ENCODE peak calls at places on chromosome 19, in five cellular contexts. One of them, this sample, is unnamed.

GRCh38 chr19:52665529-52665928 is 27.4 kb upstream of the ZNF83 start:
- DNase-seq in ACHN: no peak
- DNase-seq in WTC11: no peak
- DNase-seq in ascending aorta: no peak
- DNase-seq in stimulated activated CD8-positive, alpha-beta memory T cell treated with anti-CD3 and anti-CD28 coated beads, Interleukin-4, amount 100 ng/mL, for 48 hours: no peak
- DNase-seq in this sample: no peak

GRCh38 chr19:2720777-2721569 is at the start of gene DIRAS1:
- DNase-seq in ACHN: no peak
- DNase-seq in WTC11: peak
- DNase-seq in ascending aorta: no peak
- DNase-seq in stimulated activated CD8-positive, alpha-beta memory T cell treated with anti-CD3 and anti-CD28 coated beads, Interleukin-4, amount 100 ng/mL, for 48 hours: no peak
- DNase-seq in this sample: peak

GRCh38 chr19:42249149-42249750 is 5.7 kb downstream of the ERF start:
- DNase-seq in ACHN: no peak
- DNase-seq in WTC11: no peak
- DNase-seq in ascending aorta: no peak
- DNase-seq in stimulated activated CD8-positive, alpha-beta memory T cell treated with anti-CD3 and anti-CD28 coated beads, Interleukin-4, amount 100 ng/mL, for 48 hours: no peak
- DNase-seq in this sample: no peak

GRCh38 chr19:19171821-19172532 is 1.9 kb upstream of the MEF2B start:
- DNase-seq in ACHN: no peak
- DNase-seq in WTC11: peak
- DNase-seq in ascending aorta: no peak
- DNase-seq in stimulated activated CD8-positive, alpha-beta memory T cell treated with anti-CD3 and anti-CD28 coated beads, Interleukin-4, amount 100 ng/mL, for 48 hours: no peak
- DNase-seq in this sample: no peak

GRCh38 chr19:57227461-57227860 is 3.4 kb upstream of the AURKC start:
- DNase-seq in ACHN: no peak
- DNase-seq in WTC11: no peak
- DNase-seq in ascending aorta: no peak
- DNase-seq in stimulated activated CD8-positive, alpha-beta memory T cell treated with anti-CD3 and anti-CD28 coated beads, Interleukin-4, amount 100 ng/mL, for 48 hours: no peak
- DNase-seq in this sample: no peak

GRCh38 chr19:15995536-15995935 is 46.7 kb downstream of the OR10H4 start:
- DNase-seq in ACHN: no peak
- DNase-seq in WTC11: no peak
- DNase-seq in ascending aorta: no peak
- DNase-seq in stimulated activated CD8-positive, alpha-beta memory T cell treated with anti-CD3 and anti-CD28 coated beads, Interleukin-4, amount 100 ng/mL, for 48 hours: no peak
- DNase-seq in this sample: no peak

GRCh38 chr19:33386361-33386858 is 12.9 kb downstream of the CEBPG start:
- DNase-seq in ACHN: no peak
- DNase-seq in WTC11: no peak
- DNase-seq in ascending aorta: no peak
- DNase-seq in stimulated activated CD8-positive, alpha-beta memory T cell treated with anti-CD3 and anti-CD28 coated beads, Interleukin-4, amount 100 ng/mL, for 48 hours: no peak
- DNase-seq in this sample: no peak

GRCh38 chr19:15780595-15781418 is 6.7 kb upstream of the OR10H5 start:
- DNase-seq in ACHN: no peak
- DNase-seq in WTC11: no peak
- DNase-seq in ascending aorta: no peak
- DNase-seq in stimulated activated CD8-positive, alpha-beta memory T cell treated with anti-CD3 and anti-CD28 coated beads, Interleukin-4, amount 100 ng/mL, for 48 hours: no peak
- DNase-seq in this sample: no peak

GRCh38 chr19:45016388-45017314 is 15.4 kb downstream of the RELB start:
- DNase-seq in ACHN: peak
- DNase-seq in WTC11: peak
- DNase-seq in ascending aorta: peak
- DNase-seq in stimulated activated CD8-positive, alpha-beta memory T cell treated with anti-CD3 and anti-CD28 coated beads, Interleukin-4, amount 100 ng/mL, for 48 hours: peak
- DNase-seq in this sample: peak

GRCh38 chr19:17616961-17617806 is 61.7 kb downstream of the COLGALT1 start:
- DNase-seq in ACHN: no peak
- DNase-seq in WTC11: peak
- DNase-seq in ascending aorta: no peak
- DNase-seq in stimulated activated CD8-positive, alpha-beta memory T cell treated with anti-CD3 and anti-CD28 coated beads, Interleukin-4, amount 100 ng/mL, for 48 hours: peak
- DNase-seq in this sample: peak

GRCh38 chr19:38046254-38047047 is 139.4 kb downstream of the SIPA1L3 start:
- DNase-seq in ACHN: no peak
- DNase-seq in WTC11: no peak
- DNase-seq in ascending aorta: no peak
- DNase-seq in stimulated activated CD8-positive, alpha-beta memory T cell treated with anti-CD3 and anti-CD28 coated beads, Interleukin-4, amount 100 ng/mL, for 48 hours: no peak
- DNase-seq in this sample: no peak

GRCh38 chr19:32814046-32814445 is 55.5 kb downstream of the SLC7A9 start:
- DNase-seq in ACHN: no peak
- DNase-seq in WTC11: peak
- DNase-seq in ascending aorta: no peak
- DNase-seq in stimulated activated CD8-positive, alpha-beta memory T cell treated with anti-CD3 and anti-CD28 coated beads, Interleukin-4, amount 100 ng/mL, for 48 hours: no peak
- DNase-seq in this sample: no peak

GRCh38 chr19:52786078-52786463 is 520 bp downstream of the ZNF600 start:
- DNase-seq in ACHN: no peak
- DNase-seq in WTC11: peak
- DNase-seq in ascending aorta: no peak
- DNase-seq in stimulated activated CD8-positive, alpha-beta memory T cell treated with anti-CD3 and anti-CD28 coated beads, Interleukin-4, amount 100 ng/mL, for 48 hours: peak
- DNase-seq in this sample: peak

GRCh38 chr19:18659281-18660050 is 22.6 kb downstream of the KLHL26 start:
- DNase-seq in ACHN: no peak
- DNase-seq in WTC11: no peak
- DNase-seq in ascending aorta: no peak
- DNase-seq in stimulated activated CD8-positive, alpha-beta memory T cell treated with anti-CD3 and anti-CD28 coated beads, Interleukin-4, amount 100 ng/mL, for 48 hours: no peak
- DNase-seq in this sample: no peak

GRCh38 chr19:45824041-45824471 is 8.9 kb upstream of the RSPH6A start:
- DNase-seq in ACHN: no peak
- DNase-seq in WTC11: no peak
- DNase-seq in ascending aorta: no peak
- DNase-seq in stimulated activated CD8-positive, alpha-beta memory T cell treated with anti-CD3 and anti-CD28 coated beads, Interleukin-4, amount 100 ng/mL, for 48 hours: no peak
- DNase-seq in this sample: no peak

GRCh38 chr19:29983568-29983967 is 41.5 kb downstream of the URI1 start:
- DNase-seq in ACHN: no peak
- DNase-seq in WTC11: no peak
- DNase-seq in ascending aorta: no peak
- DNase-seq in stimulated activated CD8-positive, alpha-beta memory T cell treated with anti-CD3 and anti-CD28 coated beads, Interleukin-4, amount 100 ng/mL, for 48 hours: no peak
- DNase-seq in this sample: no peak

GRCh38 chr19:13410946-13411345 is 95.3 kb downstream of the CACNA1A start:
- DNase-seq in ACHN: no peak
- DNase-seq in WTC11: no peak
- DNase-seq in ascending aorta: no peak
- DNase-seq in stimulated activated CD8-positive, alpha-beta memory T cell treated with anti-CD3 and anti-CD28 coated beads, Interleukin-4, amount 100 ng/mL, for 48 hours: no peak
- DNase-seq in this sample: no peak

GRCh38 chr19:14393303-14393702 is 12.1 kb downstream of the ADGRE5 start:
- DNase-seq in ACHN: no peak
- DNase-seq in WTC11: peak
- DNase-seq in ascending aorta: no peak
- DNase-seq in stimulated activated CD8-positive, alpha-beta memory T cell treated with anti-CD3 and anti-CD28 coated beads, Interleukin-4, amount 100 ng/mL, for 48 hours: no peak
- DNase-seq in this sample: peak

GRCh38 chr19:11887247-11887617 is 350 bp upstream of the ZNF69 start:
- DNase-seq in ACHN: no peak
- DNase-seq in WTC11: peak
- DNase-seq in ascending aorta: no peak
- DNase-seq in stimulated activated CD8-positive, alpha-beta memory T cell treated with anti-CD3 and anti-CD28 coated beads, Interleukin-4, amount 100 ng/mL, for 48 hours: peak
- DNase-seq in this sample: no peak

GRCh38 chr19:29524201-29524911 is 1.4 kb upstream of the VSTM2B start:
- DNase-seq in ACHN: no peak
- DNase-seq in WTC11: peak
- DNase-seq in ascending aorta: no peak
- DNase-seq in stimulated activated CD8-positive, alpha-beta memory T cell treated with anti-CD3 and anti-CD28 coated beads, Interleukin-4, amount 100 ng/mL, for 48 hours: no peak
- DNase-seq in this sample: peak

GRCh38 chr19:35043906-35044305 is 2.4 kb downstream of the HPN start:
- DNase-seq in ACHN: no peak
- DNase-seq in WTC11: no peak
- DNase-seq in ascending aorta: no peak
- DNase-seq in stimulated activated CD8-positive, alpha-beta memory T cell treated with anti-CD3 and anti-CD28 coated beads, Interleukin-4, amount 100 ng/mL, for 48 hours: no peak
- DNase-seq in this sample: no peak

GRCh38 chr19:49555600-49556411 is 24.6 kb downstream of the NOSIP start:
- DNase-seq in ACHN: peak
- DNase-seq in WTC11: peak
- DNase-seq in ascending aorta: no peak
- DNase-seq in stimulated activated CD8-positive, alpha-beta memory T cell treated with anti-CD3 and anti-CD28 coated beads, Interleukin-4, amount 100 ng/mL, for 48 hours: peak
- DNase-seq in this sample: peak

GRCh38 chr19:28482221-28482620 is 730.7 kb downstream of the UQCRFS1 start:
- DNase-seq in ACHN: no peak
- DNase-seq in WTC11: peak
- DNase-seq in ascending aorta: no peak
- DNase-seq in stimulated activated CD8-positive, alpha-beta memory T cell treated with anti-CD3 and anti-CD28 coated beads, Interleukin-4, amount 100 ng/mL, for 48 hours: no peak
- DNase-seq in this sample: no peak

GRCh38 chr19:43438291-43439162 is 23.8 kb downstream of the TEX101 start:
- DNase-seq in ACHN: no peak
- DNase-seq in WTC11: no peak
- DNase-seq in ascending aorta: no peak
- DNase-seq in stimulated activated CD8-positive, alpha-beta memory T cell treated with anti-CD3 and anti-CD28 coated beads, Interleukin-4, amount 100 ng/mL, for 48 hours: no peak
- DNase-seq in this sample: no peak

GRCh38 chr19:16911046-16911445 is 22.2 kb downstream of the F2RL3 start:
- DNase-seq in ACHN: no peak
- DNase-seq in WTC11: no peak
- DNase-seq in ascending aorta: no peak
- DNase-seq in stimulated activated CD8-positive, alpha-beta memory T cell treated with anti-CD3 and anti-CD28 coated beads, Interleukin-4, amount 100 ng/mL, for 48 hours: no peak
- DNase-seq in this sample: no peak

GRCh38 chr19:6652214-6653094 is 17.5 kb downstream of the TNFSF14 start:
- DNase-seq in ACHN: no peak
- DNase-seq in WTC11: no peak
- DNase-seq in ascending aorta: no peak
- DNase-seq in stimulated activated CD8-positive, alpha-beta memory T cell treated with anti-CD3 and anti-CD28 coated beads, Interleukin-4, amount 100 ng/mL, for 48 hours: no peak
- DNase-seq in this sample: no peak

GRCh38 chr19:11223208-11223607 is 16.2 kb upstream of the ANGPTL8 start:
- DNase-seq in ACHN: no peak
- DNase-seq in WTC11: no peak
- DNase-seq in ascending aorta: no peak
- DNase-seq in stimulated activated CD8-positive, alpha-beta memory T cell treated with anti-CD3 and anti-CD28 coated beads, Interleukin-4, amount 100 ng/mL, for 48 hours: no peak
- DNase-seq in this sample: no peak